ENCODE peak calls at places on chromosomes 5 and 9, in four cellular contexts. U, K, J and Y are unnamed samples.
A peak's percentile ranks its signal among the peaks of the same experiment; 100 is the strongest.

GRCh38 chr9:117737721-117738226 is 33.6 kb downstream of the TLR4 start:
- DNase-seq in J (no peak), K (no peak), U (no peak), Y (no peak)

GRCh38 chr5:150561192-150561512 is 53.2 kb downstream of the NDST1 start:
- DNase-seq in U (no peak), J (no peak), K (no peak), Y (no peak)

GRCh38 chr9:128733256-128733655 is 9.3 kb upstream of the ZDHHC12 start:
- DNase-seq in U (peak; percentile 81), K (peak; percentile 72), J (peak; percentile 74), Y (peak; percentile 90)

GRCh38 chr5:1245901-1246576 is 20.9 kb downstream of the SLC6A18 start:
- DNase-seq in K (no peak), U (no peak), J (no peak), Y (no peak)

GRCh38 chr9:92983984-92984589 is 36.8 kb downstream of the FGD3 start:
- DNase-seq in U (no peak), J (peak; percentile 28), K (no peak), Y (no peak)

GRCh38 chr9:136086951-136087740 is 7.9 kb downstream of the NACC2 start:
- DNase-seq in K (no peak), J (no peak), U (no peak), Y (peak; percentile 28)

GRCh38 chr5:59528226-59528862 is 365.2 kb downstream of the PDE4D start:
- DNase-seq in K (no peak), J (peak; percentile 31), U (no peak), Y (no peak)

GRCh38 chr5:39811381-39811780 is 386.6 kb upstream of the DAB2 start:
- DNase-seq in U (no peak), K (no peak), J (no peak), Y (no peak)

GRCh38 chr5:127988149-127988755 is 95.3 kb upstream of the SLC12A2 start:
- DNase-seq in K (no peak), U (no peak), J (no peak), Y (no peak)

GRCh38 chr5:107917983-107918382 is 247.2 kb upstream of the EFNA5 start:
- DNase-seq in J (no peak), U (no peak), K (no peak), Y (no peak)

GRCh38 chr5:137303509-137303908 is 195.6 kb downstream of the SPOCK1 start:
- DNase-seq in J (no peak), U (no peak), K (no peak), Y (no peak)

GRCh38 chr9:78239506-78239905 is 3.6 kb downstream of the CEP78 start:
- DNase-seq in J (no peak), K (no peak), U (peak; percentile 55), Y (no peak)

GRCh38 chr5:40410231-40410861 is 269.4 kb upstream of the PTGER4 start:
- DNase-seq in U (no peak), K (no peak), J (no peak), Y (no peak)

GRCh38 chr9:90035471-90035870 is 430.7 kb downstream of the GADD45G start:
- DNase-seq in K (no peak), J (no peak), U (no peak), Y (no peak)

GRCh38 chr9:93116049-93116961 is 17.7 kb downstream of the NINJ1 start:
- DNase-seq in J (no peak), U (peak; percentile 70), K (peak; percentile 91), Y (peak; percentile 57)

GRCh38 chr9:27333241-27334052 is 36.5 kb upstream of the EQTN start:
- DNase-seq in J (peak; percentile 73), K (peak; percentile 57), U (peak; percentile 69), Y (peak; percentile 66)

GRCh38 chr5:40233268-40233667 is 446.4 kb upstream of the PTGER4 start:
- DNase-seq in J (no peak), U (no peak), K (no peak), Y (no peak)

GRCh38 chr5:172235827-172236749 is 42.1 kb downstream of the EFCAB9 start:
- DNase-seq in K (no peak), J (no peak), U (peak; percentile 32), Y (no peak)

GRCh38 chr9:124315856-124316255 is 58.1 kb downstream of the NEK6 start:
- DNase-seq in J (no peak), U (no peak), K (no peak), Y (no peak)

GRCh38 chr5:167451091-167451490 is 840.4 kb upstream of the WWC1 start:
- DNase-seq in K (no peak), U (no peak), J (no peak), Y (no peak)

GRCh38 chr5:78295035-78295961 is 800 bp upstream of the AP3B1 start:
- DNase-seq in J (peak; percentile 81), K (peak; percentile 67), U (peak; percentile 67), Y (peak; percentile 59)

GRCh38 chr9:122464633-122465567 is 12.8 kb downstream of the OR1J1 start:
- DNase-seq in J (peak; percentile 75), U (peak; percentile 83), K (peak; percentile 55), Y (peak; percentile 57)

GRCh38 chr9:108746001-108746400 is 109.8 kb downstream of the ACTL7B start:
- DNase-seq in U (no peak), J (no peak), K (no peak), Y (no peak)

GRCh38 chr5:55829956-55830355 is 21.2 kb upstream of the IL31RA start:
- DNase-seq in K (no peak), J (no peak), U (no peak), Y (no peak)

GRCh38 chr5:3886521-3887461 is 291.2 kb downstream of the IRX1 start:
- DNase-seq in U (no peak), K (no peak), J (no peak), Y (no peak)

GRCh38 chr9:104232781-104233341 is 138.8 kb downstream of the SMC2 start:
- DNase-seq in K (no peak), J (no peak), U (no peak), Y (no peak)

GRCh38 chr5:125274938-125275759 is 528.7 kb upstream of the ZNF608 start:
- DNase-seq in K (no peak), J (no peak), U (no peak), Y (no peak)

GRCh38 chr5:32585122-32585445 is 273 bp upstream of the SUB1 start:
- DNase-seq in K (no peak), J (no peak), U (no peak), Y (no peak)

GRCh38 chr9:115291841-115292240 is 173.9 kb upstream of the TNC start:
- DNase-seq in J (peak; percentile 84), U (peak; percentile 87), K (peak; percentile 75), Y (peak; percentile 92)

GRCh38 chr5:132497488-132497997 is 7.0 kb upstream of the IRF1 start:
- DNase-seq in K (peak; percentile 70), U (peak; percentile 63), J (peak; percentile 73), Y (peak; percentile 65)

DNA sequence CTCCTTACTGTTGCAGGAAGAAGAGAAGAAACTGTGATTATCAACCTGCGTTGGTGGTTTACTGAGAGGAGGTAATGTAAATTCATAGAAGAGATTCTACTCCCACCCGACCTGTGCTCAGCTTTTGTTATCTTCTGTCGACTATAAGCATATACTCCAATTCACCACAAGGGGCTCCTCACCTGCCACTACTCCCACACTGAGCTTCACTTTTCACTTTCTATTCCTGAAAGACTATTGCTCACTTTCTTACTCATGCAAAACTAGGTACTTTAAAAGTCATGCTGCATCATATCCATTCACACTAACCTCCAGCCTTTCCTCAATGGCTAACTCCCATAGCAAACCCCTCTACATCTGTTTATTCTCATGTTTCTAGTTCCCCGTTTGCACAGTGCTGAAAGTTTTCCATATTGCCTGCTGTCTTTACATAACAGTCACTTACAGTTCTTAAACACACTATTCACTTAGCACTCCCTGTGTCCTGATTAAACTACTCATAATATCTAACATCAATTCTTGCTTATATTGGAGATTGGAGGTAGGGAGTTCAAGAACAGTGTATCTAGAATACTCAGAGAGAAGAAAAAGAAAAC is 1062.6 kb downstream of the NR2F1-AS1 start:
- DNase-seq in U (no peak), K (no peak), J (peak; percentile 11), Y (peak; percentile 3)
- TF ChIP-seq CTCF in U (no peak), K (peak; percentile 51), J (peak; percentile 70), Y (peak; percentile 30)

DNA sequence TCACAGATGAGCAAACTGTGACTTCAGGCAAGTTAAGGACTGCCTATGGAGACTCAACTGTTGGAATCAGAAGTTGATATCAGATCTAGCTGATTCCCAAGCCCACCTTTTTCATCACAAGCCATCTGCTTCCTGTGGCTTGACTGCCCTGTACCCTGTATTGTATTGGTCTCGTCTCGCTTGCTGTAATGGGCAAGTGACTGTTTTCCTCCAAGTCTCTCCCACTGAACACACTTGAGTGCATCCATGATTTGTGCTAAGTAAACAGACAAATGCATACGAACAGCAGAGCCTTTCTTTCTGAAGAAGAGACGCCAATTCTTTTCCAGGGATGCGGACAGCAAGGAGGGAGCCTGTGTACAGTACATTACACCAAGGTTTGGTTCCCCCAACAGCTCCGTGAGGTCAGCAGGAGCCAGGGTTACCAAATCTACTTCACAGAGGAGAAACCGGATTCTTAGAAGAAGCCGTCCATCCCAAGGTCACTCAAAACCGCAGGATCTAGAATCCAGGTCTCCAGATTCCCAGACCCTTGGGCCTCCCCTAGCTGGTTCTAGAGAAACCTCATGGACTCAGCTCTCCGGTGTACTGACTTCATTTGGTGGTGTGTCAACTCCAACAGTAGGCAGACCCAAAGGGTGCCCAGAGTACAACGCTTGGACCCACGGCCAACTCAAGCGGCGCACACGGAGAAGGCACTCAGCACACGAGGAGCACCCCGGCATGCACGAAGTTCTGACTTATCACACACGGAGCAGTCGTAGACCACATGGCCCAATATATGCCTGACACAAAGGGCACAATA is 1.2 kb downstream of the BAG1 start:
- DNase-seq in K (no peak), J (peak; percentile 21), U (no peak), Y (no peak)
- H3K36me3 ChIP-seq in K (peaks cover 68% of the 10 kb centered on the region), J (no peaks in the 10 kb centered on the region), U (peaks cover 66% of the 10 kb centered on the region), Y (peaks cover 13% of the 10 kb centered on the region)

GRCh38 chr5:157994271-157994691 is 135.3 kb upstream of the CLINT1 start:
- DNase-seq in K (no peak), J (no peak), U (no peak), Y (no peak)
- H3K4me3 ChIP-seq in K (no peak overlapping the region), J (no peak overlapping the region), U (no peak overlapping the region), Y (no peak overlapping the region)

GRCh38 chr9:34624475-34624984 is 4.2 kb upstream of the DCTN3 start:
- DNase-seq in J (no peak), K (no peak), U (no peak), Y (no peak)

GRCh38 chr9:34615132-34615531 is 3.2 kb upstream of the RPP25L start:
- DNase-seq in K (no peak), J (no peak), U (no peak), Y (no peak)

GRCh38 chr9:34625087-34625486 is 3.8 kb downstream of the ARID3C start:
- DNase-seq in K (no peak), U (no peak), J (no peak), Y (no peak)

GRCh38 chr9:34623386-34624235 is 3.3 kb upstream of the DCTN3 start:
- DNase-seq in K (no peak), J (no peak), U (no peak), Y (no peak)

GRCh38 chr9:34620061-34620994 is at the start of gene DCTN3:
- DNase-seq in K (peak; percentile 96), U (peak; percentile 95), J (peak; percentile 90), Y (peak; percentile 94)
- TF ChIP-seq CTCF in K (no peak), U (no peak), J (no peak), Y (no peak)

DNA sequence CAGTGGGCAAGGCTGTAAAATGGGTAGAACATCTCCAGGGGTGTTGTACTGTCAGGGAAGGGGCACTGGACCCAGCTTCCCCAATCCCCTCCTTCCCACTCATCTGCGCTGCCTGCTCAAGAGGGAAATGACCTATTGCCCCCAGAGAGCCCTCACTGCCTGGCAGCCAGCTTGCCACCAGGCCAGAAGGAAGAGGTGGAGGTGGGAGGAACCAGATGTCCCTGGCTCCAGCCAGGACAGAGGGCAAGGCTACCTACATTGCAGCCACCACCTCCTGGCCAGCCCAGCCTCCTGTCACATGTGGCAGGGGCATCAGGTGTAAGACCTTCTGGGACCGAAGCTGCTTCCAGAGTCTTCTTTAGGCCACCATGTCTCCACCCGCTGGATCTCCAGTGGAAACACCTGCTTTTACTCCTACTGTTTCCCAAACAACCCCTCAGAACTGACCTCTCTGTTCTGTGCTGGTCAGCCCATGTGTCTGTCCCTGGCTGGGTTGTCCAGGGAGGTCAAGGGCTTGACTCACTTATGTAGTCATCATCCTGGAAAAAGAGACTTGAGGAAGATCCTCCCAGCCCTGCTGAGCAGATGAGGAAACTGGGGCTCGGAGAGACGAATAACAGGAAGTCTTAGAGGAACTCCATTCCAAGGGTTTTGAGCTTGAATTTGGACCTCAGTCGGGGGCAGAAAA is 42.3 kb downstream of the JADE2 start:
- DNase-seq in K (peak; percentile 65), J (no peak), U (no peak), Y (no peak)
- H3K36me3 ChIP-seq in K (peaks cover 99% of the 10 kb centered on the region), J (peaks cover 10% of the 10 kb centered on the region), U (peaks cover 92% of the 10 kb centered on the region), Y (peaks cover 6% of the 10 kb centered on the region)